ENCODE peak calls at places on chromosomes 6 and 20, in six cellular contexts. One of them, this sample, is unnamed.

GRCh38 chr20:35820715-35821114 is 48.9 kb downstream of the PHF20 start:
- DNase-seq in mucosa of descending colon: no peak
- DNase-seq in NT2/D1: no peak
- DNase-seq in heart left ventricle: no peak
- DNase-seq in right cardiac atrium: no peak
- DNase-seq in aorta: no peak
- DNase-seq in this sample: no peak

GRCh38 chr20:13333793-13334192 is 112.7 kb downstream of the ISM1 start:
- DNase-seq in heart left ventricle: no peak
- DNase-seq in aorta: no peak
- DNase-seq in NT2/D1: no peak
- DNase-seq in mucosa of descending colon: no peak
- DNase-seq in right cardiac atrium: no peak
- DNase-seq in this sample: no peak

GRCh38 chr20:3158968-3159431 is 665 bp downstream of the FASTKD5 start:
- DNase-seq in right cardiac atrium: no peak
- DNase-seq in aorta: no peak
- DNase-seq in heart left ventricle: no peak
- DNase-seq in NT2/D1: no peak
- DNase-seq in mucosa of descending colon: no peak
- DNase-seq in this sample: no peak

GRCh38 chr6:113901482-113901881 is 44.3 kb downstream of the MARCKS start:
- DNase-seq in right cardiac atrium: no peak
- DNase-seq in heart left ventricle: no peak
- DNase-seq in aorta: no peak
- DNase-seq in mucosa of descending colon: no peak
- DNase-seq in NT2/D1: no peak
- DNase-seq in this sample: no peak

GRCh38 chr6:145214570-145214969 is 520.8 kb downstream of the EPM2A start:
- DNase-seq in right cardiac atrium: no peak
- DNase-seq in mucosa of descending colon: no peak
- DNase-seq in NT2/D1: no peak
- DNase-seq in aorta: no peak
- DNase-seq in heart left ventricle: no peak
- DNase-seq in this sample: no peak

GRCh38 chr6:11525468-11526155 is 11.9 kb upstream of the TMEM170B start:
- DNase-seq in heart left ventricle: peak; percentile 22
- DNase-seq in aorta: no peak
- DNase-seq in right cardiac atrium: no peak
- DNase-seq in NT2/D1: no peak
- DNase-seq in mucosa of descending colon: no peak
- DNase-seq in this sample: no peak

GRCh38 chr20:38952153-38952552 is 10.0 kb upstream of the DHX35 start:
- DNase-seq in right cardiac atrium: no peak
- DNase-seq in heart left ventricle: no peak
- DNase-seq in NT2/D1: no peak
- DNase-seq in aorta: no peak
- DNase-seq in mucosa of descending colon: no peak
- DNase-seq in this sample: no peak

GRCh38 chr20:39627765-39628164 is 665.6 kb downstream of the DHX35 start:
- DNase-seq in aorta: no peak
- DNase-seq in mucosa of descending colon: no peak
- DNase-seq in heart left ventricle: no peak
- DNase-seq in NT2/D1: no peak
- DNase-seq in right cardiac atrium: no peak
- DNase-seq in this sample: no peak

GRCh38 chr6:37492236-37493046 is 7.3 kb downstream of the CCDC167 start:
- DNase-seq in right cardiac atrium: no peak
- DNase-seq in aorta: no peak
- DNase-seq in heart left ventricle: no peak
- DNase-seq in mucosa of descending colon: no peak
- DNase-seq in NT2/D1: no peak
- DNase-seq in this sample: no peak

GRCh38 chr6:122610690-122611455 is 668 bp downstream of the PKIB start:
- DNase-seq in heart left ventricle: peak; percentile 14
- DNase-seq in mucosa of descending colon: peak; percentile 74
- DNase-seq in NT2/D1: no peak
- DNase-seq in aorta: peak; percentile 80
- DNase-seq in right cardiac atrium: peak; percentile 60
- DNase-seq in this sample: no peak

GRCh38 chr20:55567826-55568225 is 437.5 kb downstream of the CBLN4 start:
- DNase-seq in heart left ventricle: no peak
- DNase-seq in mucosa of descending colon: no peak
- DNase-seq in NT2/D1: no peak
- DNase-seq in right cardiac atrium: no peak
- DNase-seq in aorta: no peak
- DNase-seq in this sample: no peak

GRCh38 chr20:43736588-43737091 is 9.8 kb upstream of the GTSF1L start:
- DNase-seq in mucosa of descending colon: no peak
- DNase-seq in aorta: peak; percentile 2
- DNase-seq in NT2/D1: peak; percentile 50
- DNase-seq in right cardiac atrium: no peak
- DNase-seq in heart left ventricle: no peak
- DNase-seq in this sample: no peak

GRCh38 chr6:140001005-140001404 is 626.6 kb upstream of the CITED2 start:
- DNase-seq in mucosa of descending colon: no peak
- DNase-seq in right cardiac atrium: no peak
- DNase-seq in NT2/D1: no peak
- DNase-seq in aorta: no peak
- DNase-seq in heart left ventricle: no peak
- DNase-seq in this sample: no peak

GRCh38 chr6:112877134-112878100 is 530.3 kb downstream of the RFPL4B start:
- DNase-seq in mucosa of descending colon: no peak
- DNase-seq in aorta: no peak
- DNase-seq in heart left ventricle: no peak
- DNase-seq in NT2/D1: peak; percentile 16
- DNase-seq in right cardiac atrium: no peak
- DNase-seq in this sample: peak; percentile 77

GRCh38 chr6:99348823-99349619 is 453 bp downstream of the FAXC start:
- DNase-seq in NT2/D1: no peak
- DNase-seq in aorta: peak; percentile 76
- DNase-seq in mucosa of descending colon: no peak
- DNase-seq in heart left ventricle: no peak
- DNase-seq in right cardiac atrium: no peak
- DNase-seq in this sample: no peak

GRCh38 chr6:39387785-39388184 is 65.3 kb upstream of the KCNK16 start:
- DNase-seq in heart left ventricle: no peak
- DNase-seq in mucosa of descending colon: no peak
- DNase-seq in right cardiac atrium: no peak
- DNase-seq in NT2/D1: no peak
- DNase-seq in aorta: no peak
- DNase-seq in this sample: no peak

GRCh38 chr6:38141045-38141444 is 321.5 kb downstream of the ZFAND3 start:
- DNase-seq in NT2/D1: no peak
- DNase-seq in aorta: no peak
- DNase-seq in mucosa of descending colon: no peak
- DNase-seq in right cardiac atrium: no peak
- DNase-seq in heart left ventricle: no peak
- DNase-seq in this sample: no peak

GRCh38 chr6:123016431-123017110 is 20.5 kb downstream of the CLVS2 start:
- DNase-seq in heart left ventricle: no peak
- DNase-seq in NT2/D1: no peak
- DNase-seq in right cardiac atrium: no peak
- DNase-seq in mucosa of descending colon: no peak
- DNase-seq in aorta: peak; percentile 36
- DNase-seq in this sample: no peak

GRCh38 chr6:139010674-139011073 is 17.9 kb upstream of the ABRACL start:
- DNase-seq in mucosa of descending colon: no peak
- DNase-seq in heart left ventricle: no peak
- DNase-seq in NT2/D1: no peak
- DNase-seq in aorta: no peak
- DNase-seq in right cardiac atrium: no peak
- DNase-seq in this sample: no peak

GRCh38 chr20:62897666-62898065 is 28.6 kb downstream of the DIDO1 start:
- DNase-seq in right cardiac atrium: no peak
- DNase-seq in NT2/D1: no peak
- DNase-seq in aorta: no peak
- DNase-seq in mucosa of descending colon: no peak
- DNase-seq in heart left ventricle: no peak
- DNase-seq in this sample: no peak

GRCh38 chr6:21665436-21666199 is 72.1 kb downstream of the SOX4 start:
- DNase-seq in NT2/D1: no peak
- DNase-seq in right cardiac atrium: peak; percentile 60
- DNase-seq in mucosa of descending colon: no peak
- DNase-seq in aorta: no peak
- DNase-seq in heart left ventricle: peak; percentile 6
- DNase-seq in this sample: no peak

GRCh38 chr6:44682987-44683779 is 295.7 kb downstream of the CDC5L start:
- DNase-seq in mucosa of descending colon: no peak
- DNase-seq in NT2/D1: no peak
- DNase-seq in right cardiac atrium: no peak
- DNase-seq in heart left ventricle: no peak
- DNase-seq in aorta: no peak
- DNase-seq in this sample: no peak

GRCh38 chr6:146111864-146112263 is 83.0 kb downstream of the GRM1 start:
- DNase-seq in heart left ventricle: no peak
- DNase-seq in NT2/D1: no peak
- DNase-seq in aorta: no peak
- DNase-seq in right cardiac atrium: no peak
- DNase-seq in mucosa of descending colon: no peak
- DNase-seq in this sample: no peak

DNA sequence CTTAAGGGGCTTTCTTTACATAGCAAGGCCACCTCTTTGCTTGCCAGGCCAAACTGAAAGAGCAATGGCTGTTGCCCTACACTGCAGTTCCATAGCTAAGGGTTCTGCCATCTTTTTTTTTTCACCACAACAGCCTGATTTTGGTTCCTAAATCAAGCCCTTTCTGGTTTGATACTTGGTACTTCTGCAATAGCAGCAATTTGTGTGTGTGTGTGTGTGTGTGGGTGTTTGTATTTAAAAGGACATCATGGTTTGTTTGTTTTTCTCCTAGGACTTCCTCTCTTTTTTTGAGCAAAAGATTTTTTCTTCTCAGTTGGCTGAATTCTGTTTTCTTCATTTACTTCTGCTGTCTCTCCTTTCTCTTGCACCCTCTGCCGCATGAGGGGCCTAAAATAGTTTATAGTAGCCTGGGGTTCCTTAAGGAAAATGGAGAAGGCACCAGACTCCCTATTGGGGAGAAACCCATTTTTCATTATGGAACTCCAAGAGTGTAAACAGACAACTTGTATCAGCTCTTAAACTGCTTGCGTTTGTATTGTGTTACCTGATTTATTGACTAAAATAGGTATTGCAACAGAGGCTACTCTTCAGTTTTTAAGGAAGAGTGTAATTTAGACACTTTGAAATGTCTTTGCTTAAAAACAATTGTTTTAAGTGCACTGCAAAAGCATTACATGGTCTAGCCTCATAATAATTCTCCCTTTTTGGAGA is 12.3 kb upstream of the GCLC start:
- DNase-seq in aorta: no peak
- DNase-seq in right cardiac atrium: no peak
- DNase-seq in heart left ventricle: no peak
- DNase-seq in NT2/D1: no peak
- DNase-seq in mucosa of descending colon: no peak
- DNase-seq in this sample: no peak
- H3K9me3 ChIP-seq in aorta: no peaks in the 10 kb centered on the region
- H3K9me3 ChIP-seq in right cardiac atrium: no peaks in the 10 kb centered on the region
- H3K9me3 ChIP-seq in heart left ventricle: peaks cover 14% of the 10 kb centered on the region
- H3K9me3 ChIP-seq in NT2/D1: peaks cover 42% of the 10 kb centered on the region
- H3K9me3 ChIP-seq in mucosa of descending colon: peaks cover 13% of the 10 kb centered on the region
- H3K9me3 ChIP-seq in this sample: peaks cover 7% of the 10 kb centered on the region

DNA sequence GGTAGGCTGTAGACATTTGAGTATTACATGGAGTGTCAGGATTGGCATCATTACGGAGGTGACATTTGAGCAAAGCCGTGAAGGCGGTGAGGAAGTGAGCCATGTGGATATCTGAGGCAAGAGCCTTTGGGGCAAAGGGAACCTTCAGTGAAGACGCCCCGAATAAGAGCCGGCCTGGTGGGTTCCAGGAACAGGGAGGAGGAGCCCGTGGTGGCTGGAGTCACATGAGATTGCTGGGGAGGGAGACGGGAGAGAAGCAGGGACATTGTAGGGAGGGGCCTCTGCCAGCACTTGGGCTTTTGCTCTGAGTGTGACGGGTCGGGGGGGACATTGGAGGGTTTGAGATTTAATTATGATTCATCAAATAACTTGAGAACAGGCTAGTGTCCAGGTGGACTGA is 78.3 kb downstream of the PHACTR3 start:
- DNase-seq in heart left ventricle: no peak
- DNase-seq in right cardiac atrium: no peak
- DNase-seq in aorta: no peak
- DNase-seq in mucosa of descending colon: no peak
- DNase-seq in NT2/D1: no peak
- DNase-seq in this sample: no peak
- H3K9me3 ChIP-seq in heart left ventricle: no peaks in the 10 kb centered on the region
- H3K9me3 ChIP-seq in right cardiac atrium: no peaks in the 10 kb centered on the region
- H3K9me3 ChIP-seq in aorta: peaks cover 1% of the 10 kb centered on the region
- H3K9me3 ChIP-seq in mucosa of descending colon: no peaks in the 10 kb centered on the region
- H3K9me3 ChIP-seq in NT2/D1: no peaks in the 10 kb centered on the region
- H3K9me3 ChIP-seq in this sample: peaks cover 18% of the 10 kb centered on the region

DNA sequence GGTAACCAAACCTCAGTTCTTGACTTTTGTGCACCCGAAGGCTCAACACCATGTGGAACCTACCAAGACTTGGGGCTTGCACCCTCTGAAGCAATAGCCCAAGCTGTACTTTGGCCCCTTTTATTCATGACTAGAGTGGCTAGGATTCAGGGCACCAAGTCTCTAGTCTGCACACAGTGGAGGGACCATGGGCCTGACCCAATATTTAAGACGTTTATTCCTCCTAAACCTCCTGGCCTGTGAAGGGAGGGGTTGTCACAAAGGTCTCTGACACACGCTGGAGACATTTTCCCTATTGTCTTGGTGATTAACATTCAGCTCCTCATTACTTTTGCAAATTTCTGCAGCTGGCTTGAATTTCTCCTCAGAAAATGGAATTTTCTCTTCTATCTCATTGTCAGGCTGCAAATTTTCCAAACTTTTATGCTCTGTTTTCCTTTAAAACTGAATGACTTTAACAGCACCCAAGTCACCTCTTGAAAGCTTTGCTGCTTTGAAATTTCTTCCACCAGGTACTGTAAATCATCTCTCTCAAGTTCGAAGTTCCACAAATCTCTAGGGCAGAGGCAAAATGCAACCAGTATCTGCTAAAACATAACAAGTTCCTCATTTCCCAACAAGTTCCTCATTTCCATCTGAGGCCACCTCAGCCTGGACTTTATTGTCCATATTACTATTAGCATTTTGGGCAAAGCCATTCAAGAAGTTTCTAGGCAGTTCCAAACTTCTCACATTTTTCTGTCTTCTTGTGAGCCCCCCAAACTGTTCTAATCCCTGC is 481.4 kb upstream of the BTBD3 start:
- DNase-seq in right cardiac atrium: no peak
- DNase-seq in mucosa of descending colon: no peak
- DNase-seq in aorta: no peak
- DNase-seq in NT2/D1: no peak
- DNase-seq in heart left ventricle: no peak
- DNase-seq in this sample: no peak
- H3K9me3 ChIP-seq in right cardiac atrium: no peaks in the 10 kb centered on the region
- H3K9me3 ChIP-seq in mucosa of descending colon: no peaks in the 10 kb centered on the region
- H3K9me3 ChIP-seq in aorta: peaks cover 3% of the 10 kb centered on the region
- H3K9me3 ChIP-seq in NT2/D1: peaks cover 31% of the 10 kb centered on the region
- H3K9me3 ChIP-seq in heart left ventricle: no peaks in the 10 kb centered on the region
- H3K9me3 ChIP-seq in this sample: peaks cover 6% of the 10 kb centered on the region

DNA sequence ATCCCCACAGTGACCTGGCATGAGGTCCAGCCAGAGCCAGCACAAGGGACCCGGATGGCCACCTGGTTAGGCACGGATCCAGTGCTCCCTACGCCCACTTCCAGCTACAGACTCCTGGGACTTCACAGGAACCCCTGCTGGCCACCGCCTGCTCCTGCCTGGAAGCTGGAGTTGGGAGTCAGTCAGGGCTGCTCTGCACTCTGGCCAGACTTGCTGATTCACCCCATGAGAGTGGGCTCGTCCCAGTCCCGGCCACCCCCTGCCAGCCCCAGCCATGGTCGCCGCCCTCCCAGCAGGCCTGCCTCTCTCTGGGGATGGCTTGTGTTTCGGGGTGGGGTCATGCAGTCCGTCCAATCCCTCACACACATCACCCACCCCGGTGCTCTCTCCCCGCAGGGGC is 125.8 kb downstream of the DLL1 start:
- DNase-seq in NT2/D1: no peak
- DNase-seq in heart left ventricle: peak; percentile 70
- DNase-seq in right cardiac atrium: peak; percentile 61
- DNase-seq in mucosa of descending colon: no peak
- DNase-seq in aorta: peak; percentile 90
- DNase-seq in this sample: no peak
- H3K9me3 ChIP-seq in NT2/D1: no peaks in the 10 kb centered on the region
- H3K9me3 ChIP-seq in heart left ventricle: no peaks in the 10 kb centered on the region
- H3K9me3 ChIP-seq in right cardiac atrium: no peaks in the 10 kb centered on the region
- H3K9me3 ChIP-seq in mucosa of descending colon: no peaks in the 10 kb centered on the region
- H3K9me3 ChIP-seq in aorta: no peaks in the 10 kb centered on the region
- H3K9me3 ChIP-seq in this sample: peaks cover 83% of the 10 kb centered on the region

This sample was measured in AG04450.